ENCODE peak calls at places on chromosome 12, in four cellular contexts. J is activated effector memory CD4-positive, alpha-beta T cell treated with anti-CD3 and anti-CD28 coated beads, Interleukin-2, amount 50 U/mL, for 16 hours; M is sigmoid colon; T is GM19239. S is an unnamed sample.

GRCh38 chr12:113896194-113896593 is 69.9 kb downstream of the RBM19 start:
- DNase-seq in J (no peak), M (no peak), T (no peak), S (no peak)

GRCh38 chr12:115095073-115095748 is 411.2 kb upstream of the TBX3 start:
- DNase-seq in J (no peak), M (no peak), T (no peak), S (no peak)

GRCh38 chr12:20044304-20044703 is 324.0 kb upstream of the PDE3A start:
- DNase-seq in J (no peak), M (no peak), T (no peak), S (no peak)

GRCh38 chr12:4960547-4960946 is 50.8 kb downstream of the KCNA1 start:
- DNase-seq in J (no peak), M (no peak), T (no peak), S (no peak)

GRCh38 chr12:132541996-132542395 is 52.0 kb downstream of the FBRSL1 start:
- DNase-seq in J (no peak), M (no peak), T (no peak), S (no peak)

GRCh38 chr12:47417146-47417545 is 288.7 kb downstream of the RPAP3 start:
- DNase-seq in J (no peak), M (no peak), T (no peak), S (no peak)

GRCh38 chr12:86666311-86666710 is 410.1 kb upstream of the MGAT4C start:
- DNase-seq in J (no peak), M (no peak), T (no peak), S (no peak)

GRCh38 chr12:90333939-90334338 is 621.0 kb downstream of the CCER1 start:
- DNase-seq in J (no peak), M (no peak), T (no peak), S (no peak)

GRCh38 chr12:57470970-57471656 is 8.6 kb downstream of the ARHGAP9 start:
- DNase-seq in J (no peak), M (no peak), T (no peak), S (no peak)

GRCh38 chr12:78871566-78871965 is 7.0 kb downstream of the SYT1 start:
- DNase-seq in J (no peak), M (no peak), T (no peak), S (no peak)

GRCh38 chr12:92949466-92949865 is 20.4 kb upstream of the EEA1 start:
- DNase-seq in J (no peak), M (no peak), T (no peak), S (no peak)

GRCh38 chr12:62776575-62776974 is 158.4 kb downstream of the PPM1H start:
- DNase-seq in J (no peak), M (no peak), T (no peak), S (no peak)

GRCh38 chr12:115385141-115385540 is 701.2 kb upstream of the TBX3 start:
- DNase-seq in J (no peak), M (no peak), T (no peak), S (no peak)

GRCh38 chr12:12266873-12267634 is at the start of gene LRP6:
- DNase-seq in J (peak), M (peak), T (peak), S (peak)

GRCh38 chr12:101018540-101018939 is 191.5 kb downstream of the SLC5A8 start:
- DNase-seq in J (no peak), M (no peak), T (no peak), S (no peak)

GRCh38 chr12:13465641-13466040 is 269.1 kb downstream of the EMP1 start:
- DNase-seq in J (no peak), M (no peak), T (no peak), S (no peak)

GRCh38 chr12:117472983-117473382 is 111.6 kb upstream of the NOS1 start:
- DNase-seq in J (no peak), M (no peak), T (no peak), S (no peak)

GRCh38 chr12:12985817-12986408 is 14.2 kb downstream of the HEBP1 start:
- DNase-seq in J (no peak), M (no peak), T (no peak), S (no peak)

GRCh38 chr12:48980389-48980952 is 2.3 kb downstream of the WNT1 start:
- DNase-seq in J (peak), M (no peak), T (no peak), S (no peak)

GRCh38 chr12:124754949-124755800 is 108.5 kb downstream of the SCARB1 start:
- DNase-seq in J (no peak), M (peak), T (peak), S (no peak)

GRCh38 chr12:22856120-22856699 is 231.2 kb downstream of the ETNK1 start:
- DNase-seq in J (no peak), M (no peak), T (peak), S (no peak)

GRCh38 chr12:10613334-10614055 is at the start of gene MAGOHB:
- DNase-seq in J (peak), M (peak), T (peak), S (peak)

GRCh38 chr12:40988335-40988734 is 199.8 kb upstream of the PDZRN4 start:
- DNase-seq in J (no peak), M (no peak), T (no peak), S (no peak)

GRCh38 chr12:102454808-102455760 is 25.3 kb downstream of the IGF1 start:
- DNase-seq in J (no peak), M (peak), T (no peak), S (no peak)

GRCh38 chr12:95412826-95413311 is 61.1 kb upstream of the METAP2 start:
- DNase-seq in J (no peak), M (no peak), T (no peak), S (no peak)

GRCh38 chr12:40586823-40587222 is 105.4 kb upstream of the CNTN1 start:
- DNase-seq in J (no peak), M (no peak), T (no peak), S (no peak)

GRCh38 chr12:57829025-57829777 is 10.7 kb upstream of the AVIL start:
- DNase-seq in J (no peak), M (no peak), T (no peak), S (no peak)

GRCh38 chr12:47307680-47308399 is 228.1 kb upstream of the AMIGO2 start:
- DNase-seq in J (peak), M (no peak), T (peak), S (no peak)

GRCh38 chr12:124738636-124739467 is 124.8 kb downstream of the SCARB1 start:
- DNase-seq in J (no peak), M (no peak), T (no peak), S (no peak)

GRCh38 chr12:122862872-122863701 is 27.8 kb downstream of the HIP1R start:
- DNase-seq in J (no peak), M (peak), T (no peak), S (peak)

GRCh38 chr12:50314629-50315312 is 31.5 kb upstream of the LIMA1 start:
- DNase-seq in J (no peak), M (no peak), T (peak), S (peak)

GRCh38 chr12:47828967-47829482 is 9.3 kb upstream of the HDAC7 start:
- DNase-seq in J (peak), M (peak), T (no peak), S (no peak)

GRCh38 chr12:116916714-116917114 is 6.0 kb downstream of the FBXW8 start:
- DNase-seq in J (peak), M (no peak), T (no peak), S (no peak)

GRCh38 chr12:104353012-104353981 is 49.8 kb downstream of the EID3 start:
- DNase-seq in J (no peak), M (no peak), T (no peak), S (no peak)

GRCh38 chr12:70543444-70543843 is 93.8 kb downstream of the PTPRB start:
- DNase-seq in J (no peak), M (no peak), T (no peak), S (no peak)

GRCh38 chr12:121240484-121241202 is 30.7 kb downstream of the P2RX4 start:
- DNase-seq in J (peak), M (peak), T (peak), S (no peak)

GRCh38 chr12:120413901-120414695 is 23.8 kb upstream of the COX6A1 start:
- DNase-seq in J (no peak), M (no peak), T (no peak), S (no peak)

GRCh38 chr12:121814429-121815119 is 10.8 kb downstream of the SETD1B start:
- DNase-seq in J (no peak), M (peak), T (no peak), S (no peak)

GRCh38 chr12:132305991-132306884 is 23.2 kb downstream of the GALNT9 start:
- DNase-seq in J (no peak), M (peak), T (no peak), S (no peak)